ENCODE peak calls at places on chromosomes 5 and 9, in four cellular contexts. F, O, J and Z are unnamed samples.

GRCh38 chr9:81787747-81788632 is 98.6 kb upstream of the TLE1 start:
- DNase-seq in F (peak), O (no peak), J (peak), Z (no peak)

GRCh38 chr5:160152287-160152686 is 33.0 kb upstream of the PWWP2A start:
- DNase-seq in F (no peak), O (no peak), J (no peak), Z (no peak)

GRCh38 chr5:132103380-132103951 is 29.9 kb downstream of the CSF2 start:
- DNase-seq in F (peak), O (no peak), J (peak), Z (no peak)

GRCh38 chr9:101026824-101027223 is 1.7 kb upstream of the PLPPR1 start:
- DNase-seq in F (no peak), O (no peak), J (no peak), Z (no peak)

GRCh38 chr9:100111235-100111634 is 12.2 kb downstream of the INVS start:
- DNase-seq in F (peak), O (no peak), J (peak), Z (peak)

GRCh38 chr9:120413121-120414048 is 166.6 kb downstream of the CDK5RAP2 start:
- DNase-seq in F (no peak), O (peak), J (no peak), Z (no peak)

GRCh38 chr5:173781826-173782670 is 106.1 kb upstream of the CPEB4 start:
- DNase-seq in F (peak), O (no peak), J (peak), Z (peak)

GRCh38 chr5:145949474-145949873 is 13.1 kb downstream of the SH3RF2 start:
- DNase-seq in F (no peak), O (peak), J (no peak), Z (no peak)

GRCh38 chr5:132076202-132076830 is 2.7 kb downstream of the CSF2 start:
- DNase-seq in F (no peak), O (no peak), J (no peak), Z (no peak)

GRCh38 chr9:81032831-81033230 is 656.5 kb downstream of the TLE1 start:
- DNase-seq in F (no peak), O (no peak), J (peak), Z (no peak)

DNA sequence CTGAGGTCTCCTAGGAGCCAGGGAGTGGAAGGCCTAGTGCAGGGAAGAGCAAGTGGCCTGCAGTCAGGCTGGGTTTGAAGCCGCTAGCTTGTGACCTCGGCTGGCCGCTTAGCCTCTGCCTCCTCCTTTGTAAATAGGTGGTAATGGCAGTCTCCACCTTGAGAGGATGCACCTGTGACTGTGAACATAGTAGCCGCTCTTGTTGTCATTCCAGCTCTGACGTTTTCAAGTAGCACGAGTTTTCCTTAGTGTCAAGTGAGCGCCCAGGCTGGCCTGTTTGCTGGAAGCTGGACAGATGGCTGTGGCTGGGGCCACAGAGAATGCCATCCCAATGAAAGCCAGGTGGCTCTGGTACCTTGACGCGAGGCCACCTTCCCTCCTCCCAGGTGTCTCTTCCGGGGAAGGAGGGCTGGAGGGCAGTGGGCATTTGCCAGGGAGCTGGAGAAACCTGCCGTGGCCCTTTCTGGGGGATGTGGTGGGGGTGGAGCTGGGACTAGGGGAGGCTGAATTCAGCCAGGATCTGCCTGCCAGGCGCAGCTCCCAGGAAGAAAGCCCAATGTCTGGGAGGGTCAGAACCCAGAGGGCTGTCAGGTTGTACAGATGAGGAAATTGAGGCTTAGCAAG is 2.5 kb downstream of the ASS1 start:
- DNase-seq in F (no peak), O (no peak), J (no peak), Z (no peak)
- H3K27ac ChIP-seq in F (peak), O (no peak), J (peak), Z (peak)

GRCh38 chr5:128202320-128202719 is 118.8 kb downstream of the SLC12A2 start:
- DNase-seq in F (no peak), O (no peak), J (peak), Z (no peak)

GRCh38 chr5:128197911-128198522 is 114.5 kb downstream of the SLC12A2 start:
- DNase-seq in F (no peak), O (no peak), J (no peak), Z (no peak)

GRCh38 chr5:128199611-128200010 is 116.0 kb downstream of the SLC12A2 start:
- DNase-seq in F (no peak), O (no peak), J (no peak), Z (no peak)

GRCh38 chr5:128199104-128199503 is 115.5 kb downstream of the SLC12A2 start:
- DNase-seq in F (no peak), O (no peak), J (no peak), Z (no peak)

DNA sequence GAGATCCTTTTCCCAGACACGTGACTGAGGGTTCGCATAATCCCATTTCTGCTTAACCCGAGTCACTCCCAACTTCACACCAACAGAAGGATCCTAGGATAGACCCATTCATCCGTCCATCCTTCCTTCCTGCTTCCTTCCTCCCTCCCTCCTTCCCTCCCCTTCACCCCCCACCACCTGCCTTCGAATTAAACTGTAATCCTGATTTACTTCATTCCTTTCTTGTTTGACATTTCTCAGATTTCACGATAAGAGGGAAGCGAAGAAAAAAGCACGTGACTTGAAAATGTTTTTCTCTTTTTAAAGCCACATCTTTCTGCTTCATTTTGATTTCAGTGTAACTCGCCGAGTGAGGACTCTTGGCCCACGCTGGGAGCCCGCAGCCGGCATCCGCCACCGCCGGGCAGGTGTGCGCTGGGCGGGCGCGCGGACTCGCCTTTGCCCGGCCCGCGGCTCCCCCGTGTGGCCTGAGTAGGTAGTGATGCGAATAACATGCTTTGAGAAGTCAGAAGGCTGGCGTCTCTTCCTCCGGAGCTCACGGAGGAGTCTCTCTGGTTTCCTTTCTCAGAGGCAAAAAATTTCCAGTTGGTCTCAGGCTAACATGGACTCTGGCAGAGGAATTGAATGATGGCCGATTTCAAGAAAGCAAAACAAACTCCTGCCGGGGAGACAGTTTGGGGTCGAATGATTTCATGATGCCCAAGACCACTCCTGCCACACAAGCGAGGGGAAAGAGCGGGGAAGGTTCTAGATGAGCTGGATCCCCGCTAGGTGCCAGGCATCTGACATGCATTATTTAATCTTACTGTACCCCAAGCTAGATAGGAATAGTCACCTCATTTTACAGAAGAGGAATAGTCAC is 117.7 kb downstream of the SLC12A2 start:
- DNase-seq in F (peak), O (peak), J (peak), Z (peak)
- H3K27ac ChIP-seq in F (no peak), O (no peak), J (no peak), Z (no peak)

DNA sequence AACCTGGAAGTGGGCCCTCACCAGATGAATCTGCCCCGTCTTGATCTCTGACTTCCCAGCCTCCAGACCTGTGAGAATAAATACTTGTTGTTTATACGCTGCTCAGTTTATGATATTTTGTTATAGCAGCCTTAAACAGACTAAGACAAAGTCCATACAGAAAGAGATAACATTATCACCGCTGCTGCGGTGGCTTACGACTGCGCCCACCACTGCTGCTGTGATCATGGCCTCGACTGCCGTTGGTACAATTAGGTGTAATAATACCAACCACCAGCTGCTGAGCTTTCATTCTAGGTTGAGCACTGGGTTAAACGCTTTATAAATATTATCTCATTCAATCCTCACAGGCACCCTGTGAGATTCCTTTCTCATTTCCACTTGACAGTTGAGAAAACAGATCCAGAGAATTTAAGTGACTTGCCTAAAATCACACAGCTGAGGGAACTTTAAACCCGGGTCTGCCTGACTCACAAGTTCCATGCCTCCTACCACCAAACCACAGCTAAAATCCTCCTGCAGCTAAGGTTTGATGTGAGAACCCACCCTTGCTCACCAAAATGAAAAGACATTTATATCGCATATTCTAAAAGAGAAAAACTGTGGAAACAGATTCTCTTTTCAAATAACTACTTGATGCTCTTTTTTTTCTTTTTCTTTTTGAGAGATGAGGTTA is 24.1 kb downstream of the GOLM1 start:
- DNase-seq in F (no peak), O (no peak), J (no peak), Z (no peak)
- H3K27ac ChIP-seq in F (no peak), O (no peak), J (no peak), Z (no peak)

DNA sequence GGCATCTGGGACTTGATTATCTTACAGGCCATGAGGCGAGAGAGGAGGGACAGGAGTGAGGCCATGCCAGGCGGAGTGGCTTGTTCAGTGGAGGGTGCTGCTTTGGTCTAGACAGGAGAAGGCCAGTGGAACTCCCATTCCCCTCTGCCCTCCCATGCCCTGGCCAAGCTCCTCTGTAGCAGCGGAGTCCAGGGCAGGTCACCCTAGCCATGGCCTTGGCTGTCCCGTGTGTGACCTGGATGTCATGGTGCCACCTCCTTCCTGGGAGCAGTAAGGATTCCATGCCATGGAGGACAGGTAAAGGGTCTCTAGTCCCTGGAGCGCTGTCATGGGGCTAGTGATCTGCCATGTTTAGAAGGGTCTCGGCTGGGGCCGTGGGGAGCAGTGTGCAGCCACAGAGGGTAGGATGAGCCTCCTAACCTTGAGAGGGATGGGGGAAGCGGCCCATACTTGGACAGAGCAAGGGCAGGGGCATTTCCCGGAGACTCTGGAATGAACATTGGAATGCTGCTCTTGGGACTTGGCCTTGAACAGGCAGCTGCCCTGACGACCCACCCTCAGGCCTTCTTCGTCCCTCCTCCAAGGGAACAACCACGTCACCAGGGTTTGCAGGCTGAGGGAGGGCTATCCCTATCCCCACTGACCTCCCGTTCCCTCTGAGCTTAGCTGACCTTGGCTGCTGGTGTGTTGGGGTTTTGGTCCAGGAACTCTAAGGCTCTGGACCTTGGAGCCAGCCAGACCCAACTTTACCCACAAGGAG is 100.4 kb downstream of the DAB2IP start:
- DNase-seq in F (no peak), O (no peak), J (no peak), Z (no peak)
- H3K27ac ChIP-seq in F (peak), O (no peak), J (no peak), Z (peak)

GRCh38 chr5:179822444-179822990 is 1.8 kb downstream of the SQSTM1 start:
- DNase-seq in F (no peak), O (no peak), J (peak), Z (no peak)

GRCh38 chr5:179822059-179822432 is 1.3 kb downstream of the SQSTM1 start:
- DNase-seq in F (no peak), O (no peak), J (no peak), Z (no peak)

GRCh38 chr5:179820483-179821297 is at the start of gene SQSTM1:
- DNase-seq in F (peak), O (peak), J (peak), Z (no peak)

GRCh38 chr5:179820127-179820482 is 600 bp upstream of the SQSTM1 start:
- DNase-seq in F (no peak), O (no peak), J (peak), Z (no peak)

DNA sequence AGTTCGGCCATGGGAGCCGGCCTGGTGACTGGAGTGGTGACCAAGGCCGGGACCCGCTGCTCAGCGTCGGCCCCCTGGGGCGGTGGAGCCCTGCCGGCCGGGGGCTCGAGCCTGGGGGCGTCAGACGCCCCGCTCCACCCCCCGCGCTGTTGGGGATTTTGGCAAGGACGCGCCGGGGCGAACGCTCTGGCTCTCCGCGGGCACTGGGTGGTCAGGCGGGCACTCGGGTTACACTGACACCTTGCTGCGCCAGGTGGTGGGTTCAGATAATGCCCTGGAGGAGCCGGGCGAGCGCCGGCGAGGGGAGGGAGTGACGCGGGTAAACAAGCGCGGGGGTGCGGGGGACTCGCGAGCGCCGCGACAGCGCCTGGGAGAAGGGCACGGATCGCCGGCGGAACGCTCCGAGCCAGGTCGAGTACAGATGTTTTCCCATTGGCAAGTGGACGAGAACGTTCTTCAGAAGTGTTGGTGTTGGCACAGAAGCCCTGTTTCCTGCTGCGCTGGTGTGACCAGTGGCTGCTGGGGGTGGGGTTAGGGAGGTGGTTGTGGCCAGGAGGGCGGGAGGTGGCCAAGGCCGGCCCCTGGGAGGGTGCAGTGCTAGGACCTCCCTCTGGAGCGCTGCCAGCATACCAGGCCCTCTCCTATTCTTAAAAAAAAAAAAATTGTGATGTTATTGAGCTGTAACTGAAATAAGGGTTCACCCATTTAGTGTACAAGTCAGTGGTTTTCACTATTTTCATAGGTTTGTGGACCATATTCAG is 773 bp downstream of the SQSTM1 start:
- DNase-seq in F (peak), O (peak), J (peak), Z (peak)
- H3K27ac ChIP-seq in F (peak), O (no peak), J (peak), Z (peak)

GRCh38 chr5:125451622-125452021 is 705.2 kb upstream of the ZNF608 start:
- DNase-seq in F (no peak), O (no peak), J (no peak), Z (no peak)

GRCh38 chr5:125455041-125455440 is 708.6 kb upstream of the ZNF608 start:
- DNase-seq in F (no peak), O (no peak), J (peak), Z (no peak)

GRCh38 chr5:125446986-125447385 is 700.5 kb upstream of the ZNF608 start:
- DNase-seq in F (no peak), O (no peak), J (no peak), Z (no peak)

GRCh38 chr5:125453011-125453410 is 706.6 kb upstream of the ZNF608 start:
- DNase-seq in F (no peak), O (no peak), J (no peak), Z (no peak)

DNA sequence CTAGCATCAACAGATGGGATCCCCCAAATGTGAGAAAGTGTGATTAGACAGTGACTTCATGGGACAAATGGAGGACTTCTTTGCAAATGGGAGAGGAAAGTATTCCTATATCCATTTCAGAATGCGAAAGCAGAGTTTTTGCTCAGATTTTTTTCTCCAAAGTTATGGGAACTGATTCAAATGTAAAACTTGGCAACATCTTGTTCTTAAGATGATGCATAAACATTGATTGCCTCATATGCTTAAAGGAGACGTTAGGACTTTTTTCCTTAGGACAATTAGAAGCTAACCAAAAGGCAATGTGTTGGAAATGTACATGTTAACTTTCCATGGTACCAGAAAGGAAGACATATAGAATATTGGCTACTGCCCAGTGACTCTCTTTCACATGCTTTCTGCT is 704.4 kb upstream of the ZNF608 start:
- DNase-seq in F (no peak), O (no peak), J (peak), Z (no peak)
- H3K27ac ChIP-seq in F (no peak), O (no peak), J (no peak), Z (no peak)

GRCh38 chr5:94266170-94266569 is 352.2 kb downstream of the KIAA0825 start:
- DNase-seq in F (no peak), O (no peak), J (peak), Z (no peak)

GRCh38 chr5:94268226-94268625 is 350.2 kb downstream of the KIAA0825 start:
- DNase-seq in F (no peak), O (no peak), J (no peak), Z (no peak)

GRCh38 chr5:94267350-94267899 is 351.0 kb downstream of the KIAA0825 start:
- DNase-seq in F (no peak), O (no peak), J (no peak), Z (no peak)

DNA sequence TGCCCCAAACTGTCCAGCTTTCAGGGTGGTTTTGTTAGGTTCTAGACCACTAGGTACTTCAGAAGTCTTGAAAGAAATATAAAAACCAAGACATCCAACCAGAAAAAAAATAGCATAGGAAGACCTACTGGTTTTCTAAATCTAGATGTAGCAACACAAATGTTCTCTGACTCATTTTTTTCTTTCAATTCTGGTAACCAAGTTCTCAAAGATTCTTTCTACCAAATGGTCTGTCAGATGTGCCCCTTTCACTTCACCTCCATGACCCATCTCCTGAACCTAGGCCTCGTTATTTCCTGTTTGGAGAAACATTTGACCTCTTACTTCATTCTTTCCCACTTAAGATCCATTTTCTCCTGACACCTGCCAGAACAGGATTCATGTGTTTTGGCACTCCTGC is 355.3 kb downstream of the KIAA0825 start:
- DNase-seq in F (no peak), O (no peak), J (no peak), Z (no peak)
- H3K27ac ChIP-seq in F (no peak), O (no peak), J (no peak), Z (no peak)

GRCh38 chr5:158821321-158821720 is 278.4 kb downstream of the EBF1 start:
- DNase-seq in F (no peak), O (no peak), J (no peak), Z (no peak)

GRCh38 chr5:158819840-158820620 is 279.7 kb downstream of the EBF1 start:
- DNase-seq in F (no peak), O (no peak), J (peak), Z (no peak)

GRCh38 chr5:158822099-158822498 is 277.6 kb downstream of the EBF1 start:
- DNase-seq in F (no peak), O (no peak), J (no peak), Z (no peak)

GRCh38 chr5:158819095-158819494 is 280.6 kb downstream of the EBF1 start:
- DNase-seq in F (no peak), O (no peak), J (no peak), Z (no peak)

DNA sequence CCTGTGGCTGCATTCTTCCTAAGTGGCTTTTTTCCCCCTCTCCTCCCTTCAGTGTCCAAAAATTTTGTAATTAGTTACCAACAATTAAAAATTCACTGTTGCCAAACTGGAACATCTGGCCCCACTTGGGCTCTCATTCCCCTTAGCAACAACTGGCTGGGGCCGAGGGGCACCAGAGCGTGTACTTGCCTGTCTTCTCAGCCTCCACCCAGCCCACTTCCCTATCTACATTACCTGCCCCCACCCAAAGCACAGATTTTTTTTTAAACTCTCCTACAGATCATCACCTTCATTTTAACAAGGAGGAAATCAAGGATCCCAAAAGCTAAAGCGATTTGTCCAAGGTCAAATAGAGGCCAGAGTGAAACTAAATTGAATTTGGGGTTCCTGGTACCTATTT is 278.8 kb downstream of the EBF1 start:
- DNase-seq in F (no peak), O (no peak), J (no peak), Z (no peak)
- H3K27ac ChIP-seq in F (no peak), O (no peak), J (peak), Z (no peak)